ENCODE peak calls at places on chromosome 12, in six cellular contexts. One of them, this sample, is unnamed.

GRCh38 chr12:219891-220352 is 6.0 kb upstream of the SLC6A12 start:
- DNase-seq in BE2C: peak
- DNase-seq in breast epithelium: no peak
- DNase-seq in aorta: peak
- DNase-seq in A549: peak
- DNase-seq in body of pancreas: peak
- DNase-seq in this sample: no peak

GRCh38 chr12:93111791-93112208 is 182.7 kb upstream of the EEA1 start:
- DNase-seq in BE2C: no peak
- DNase-seq in body of pancreas: no peak
- DNase-seq in breast epithelium: no peak
- DNase-seq in aorta: no peak
- DNase-seq in A549: no peak
- DNase-seq in this sample: no peak

GRCh38 chr12:6772331-6772695 is at the start of gene LAG3:
- DNase-seq in A549: no peak
- DNase-seq in aorta: no peak
- DNase-seq in BE2C: no peak
- DNase-seq in breast epithelium: no peak
- DNase-seq in body of pancreas: no peak
- DNase-seq in this sample: no peak

GRCh38 chr12:46933947-46934346 is 108.2 kb upstream of the SLC38A4 start:
- DNase-seq in aorta: no peak
- DNase-seq in BE2C: no peak
- DNase-seq in breast epithelium: no peak
- DNase-seq in A549: peak
- DNase-seq in body of pancreas: no peak
- DNase-seq in this sample: no peak

GRCh38 chr12:29616664-29617409 is 119.4 kb upstream of the OVCH1 start:
- DNase-seq in BE2C: no peak
- DNase-seq in aorta: no peak
- DNase-seq in breast epithelium: no peak
- DNase-seq in A549: no peak
- DNase-seq in body of pancreas: no peak
- DNase-seq in this sample: no peak

GRCh38 chr12:27826076-27826475 is 46.0 kb upstream of the MANSC4 start:
- DNase-seq in A549: no peak
- DNase-seq in BE2C: no peak
- DNase-seq in breast epithelium: no peak
- DNase-seq in aorta: no peak
- DNase-seq in body of pancreas: no peak
- DNase-seq in this sample: no peak

GRCh38 chr12:70652451-70652850 is 15.2 kb upstream of the PTPRB start:
- DNase-seq in BE2C: no peak
- DNase-seq in A549: no peak
- DNase-seq in body of pancreas: no peak
- DNase-seq in breast epithelium: no peak
- DNase-seq in aorta: no peak
- DNase-seq in this sample: no peak

GRCh38 chr12:28057856-28058615 is 85.5 kb upstream of the PTHLH start:
- DNase-seq in breast epithelium: no peak
- DNase-seq in body of pancreas: no peak
- DNase-seq in A549: no peak
- DNase-seq in aorta: no peak
- DNase-seq in BE2C: no peak
- DNase-seq in this sample: no peak

GRCh38 chr12:89733579-89734201 is 25.1 kb upstream of the ATP2B1 start:
- DNase-seq in A549: no peak
- DNase-seq in BE2C: no peak
- DNase-seq in body of pancreas: no peak
- DNase-seq in aorta: no peak
- DNase-seq in breast epithelium: no peak
- DNase-seq in this sample: no peak

GRCh38 chr12:105554223-105554678 is 223.8 kb downstream of the C12orf75 start:
- DNase-seq in BE2C: no peak
- DNase-seq in A549: no peak
- DNase-seq in aorta: no peak
- DNase-seq in breast epithelium: no peak
- DNase-seq in body of pancreas: no peak
- DNase-seq in this sample: no peak

GRCh38 chr12:24922109-24922508 is 26.8 kb downstream of the BCAT1 start:
- DNase-seq in BE2C: no peak
- DNase-seq in aorta: no peak
- DNase-seq in A549: no peak
- DNase-seq in breast epithelium: no peak
- DNase-seq in body of pancreas: no peak
- DNase-seq in this sample: no peak

GRCh38 chr12:123660328-123660727 is 10.6 kb upstream of the TCTN2 start:
- DNase-seq in body of pancreas: no peak
- DNase-seq in aorta: no peak
- DNase-seq in A549: peak
- DNase-seq in BE2C: no peak
- DNase-seq in breast epithelium: no peak
- DNase-seq in this sample: no peak

GRCh38 chr12:124194521-124195225 is 100.2 kb upstream of the RFLNA start:
- DNase-seq in BE2C: peak
- DNase-seq in body of pancreas: no peak
- DNase-seq in A549: no peak
- DNase-seq in breast epithelium: no peak
- DNase-seq in aorta: no peak
- DNase-seq in this sample: no peak

GRCh38 chr12:91854725-91855124 is 290.9 kb downstream of the BTG1 start:
- DNase-seq in A549: no peak
- DNase-seq in body of pancreas: no peak
- DNase-seq in breast epithelium: no peak
- DNase-seq in BE2C: no peak
- DNase-seq in aorta: no peak
- DNase-seq in this sample: no peak

GRCh38 chr12:11797317-11797913 is 147.9 kb downstream of the ETV6 start:
- DNase-seq in breast epithelium: peak
- DNase-seq in body of pancreas: no peak
- DNase-seq in BE2C: no peak
- DNase-seq in A549: no peak
- DNase-seq in aorta: no peak
- DNase-seq in this sample: no peak

GRCh38 chr12:63410197-63410596 is 258.1 kb downstream of the DPY19L2 start:
- DNase-seq in body of pancreas: no peak
- DNase-seq in A549: no peak
- DNase-seq in BE2C: no peak
- DNase-seq in aorta: no peak
- DNase-seq in breast epithelium: no peak
- DNase-seq in this sample: no peak

GRCh38 chr12:53120685-53121525 is 17.6 kb downstream of the SOAT2 start:
- DNase-seq in BE2C: no peak
- DNase-seq in aorta: no peak
- DNase-seq in body of pancreas: no peak
- DNase-seq in A549: no peak
- DNase-seq in breast epithelium: no peak
- DNase-seq in this sample: no peak

GRCh38 chr12:9754984-9755383 is 5.7 kb downstream of the CD69 start:
- DNase-seq in A549: no peak
- DNase-seq in aorta: no peak
- DNase-seq in breast epithelium: no peak
- DNase-seq in body of pancreas: no peak
- DNase-seq in BE2C: no peak
- DNase-seq in this sample: no peak

GRCh38 chr12:68932701-68933563 is at the start of gene CPM:
- DNase-seq in A549: peak
- DNase-seq in BE2C: peak
- DNase-seq in breast epithelium: peak
- DNase-seq in aorta: peak
- DNase-seq in body of pancreas: peak
- DNase-seq in this sample: no peak

GRCh38 chr12:65232490-65233077 is 45.9 kb upstream of the MSRB3 start:
- DNase-seq in breast epithelium: no peak
- DNase-seq in A549: peak
- DNase-seq in body of pancreas: no peak
- DNase-seq in aorta: no peak
- DNase-seq in BE2C: no peak
- DNase-seq in this sample: no peak

GRCh38 chr12:43338848-43339526 is 213.0 kb downstream of the ADAMTS20 start:
- DNase-seq in BE2C: peak
- DNase-seq in body of pancreas: no peak
- DNase-seq in A549: peak
- DNase-seq in aorta: no peak
- DNase-seq in breast epithelium: no peak
- DNase-seq in this sample: no peak

GRCh38 chr12:27575780-27576154 is 51.8 kb downstream of the PPFIBP1 start:
- DNase-seq in body of pancreas: no peak
- DNase-seq in A549: no peak
- DNase-seq in aorta: no peak
- DNase-seq in BE2C: no peak
- DNase-seq in breast epithelium: no peak
- DNase-seq in this sample: no peak

GRCh38 chr12:116534341-116535121 is 24.6 kb upstream of the MAP1LC3B2 start:
- DNase-seq in body of pancreas: no peak
- DNase-seq in breast epithelium: peak
- DNase-seq in A549: no peak
- DNase-seq in BE2C: peak
- DNase-seq in aorta: no peak
- DNase-seq in this sample: no peak

GRCh38 chr12:131123817-131124216 is 170.1 kb downstream of the ADGRD1 start:
- DNase-seq in BE2C: no peak
- DNase-seq in breast epithelium: no peak
- DNase-seq in A549: no peak
- DNase-seq in aorta: peak
- DNase-seq in body of pancreas: no peak
- DNase-seq in this sample: peak

GRCh38 chr12:19131020-19131431 is 1.5 kb downstream of the PLEKHA5 start:
- DNase-seq in BE2C: no peak
- DNase-seq in A549: peak
- DNase-seq in aorta: no peak
- DNase-seq in breast epithelium: peak
- DNase-seq in body of pancreas: peak
- DNase-seq in this sample: no peak

GRCh38 chr12:2009623-2010022 is 5.4 kb upstream of the DCP1B start:
- DNase-seq in aorta: no peak
- DNase-seq in A549: no peak
- DNase-seq in BE2C: no peak
- DNase-seq in body of pancreas: no peak
- DNase-seq in breast epithelium: no peak
- DNase-seq in this sample: no peak

GRCh38 chr12:2013527-2014223 is 9.4 kb upstream of the DCP1B start:
- DNase-seq in BE2C: peak
- DNase-seq in body of pancreas: no peak
- DNase-seq in breast epithelium: no peak
- DNase-seq in A549: no peak
- DNase-seq in aorta: no peak
- DNase-seq in this sample: no peak

GRCh38 chr12:2011641-2012607 is 7.7 kb upstream of the DCP1B start:
- DNase-seq in A549: no peak
- DNase-seq in BE2C: no peak
- DNase-seq in body of pancreas: no peak
- DNase-seq in aorta: no peak
- DNase-seq in breast epithelium: no peak
- DNase-seq in this sample: no peak

GRCh38 chr12:2016862-2017723 is 12.8 kb upstream of the DCP1B start:
- DNase-seq in BE2C: no peak
- DNase-seq in aorta: no peak
- DNase-seq in A549: no peak
- DNase-seq in body of pancreas: no peak
- DNase-seq in breast epithelium: no peak
- DNase-seq in this sample: no peak

DNA sequence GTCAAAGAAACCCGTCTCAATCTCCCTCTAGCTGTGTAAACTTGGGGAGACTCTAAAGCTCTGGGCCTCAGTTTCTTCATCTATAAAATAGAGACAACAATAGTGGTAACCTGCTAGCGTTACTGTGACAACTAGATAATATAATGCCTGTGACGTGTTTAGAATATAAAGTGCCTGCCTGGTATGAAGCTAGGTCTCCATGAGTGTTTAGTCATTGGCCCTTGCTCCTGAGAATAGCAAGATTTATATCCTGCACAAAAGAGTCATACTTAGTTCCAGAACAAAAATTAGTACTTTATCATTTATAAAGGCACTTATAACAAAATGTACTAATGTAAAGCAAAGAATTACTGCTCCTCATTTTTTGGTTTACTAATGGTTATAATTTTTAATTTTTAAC is 8.9 kb upstream of the DCP1B start:
- DNase-seq in aorta: no peak
- DNase-seq in BE2C: no peak
- DNase-seq in body of pancreas: no peak
- DNase-seq in A549: no peak
- DNase-seq in breast epithelium: no peak
- DNase-seq in this sample: no peak
- H3K4me3 ChIP-seq in aorta: no peak
- H3K4me3 ChIP-seq in BE2C: no peak
- H3K4me3 ChIP-seq in body of pancreas: no peak
- H3K4me3 ChIP-seq in A549: no peak
- H3K4me3 ChIP-seq in breast epithelium: no peak
- H3K4me3 ChIP-seq in this sample: no peak

GRCh38 chr12:60210756-60211155 is 614.9 kb downstream of the SLC16A7 start:
- DNase-seq in body of pancreas: no peak
- DNase-seq in breast epithelium: no peak
- DNase-seq in A549: no peak
- DNase-seq in BE2C: no peak
- DNase-seq in aorta: no peak
- DNase-seq in this sample: no peak
- H3K4me3 ChIP-seq in body of pancreas: no peak
- H3K4me3 ChIP-seq in breast epithelium: no peak
- H3K4me3 ChIP-seq in A549: no peak
- H3K4me3 ChIP-seq in BE2C: no peak
- H3K4me3 ChIP-seq in aorta: no peak
- H3K4me3 ChIP-seq in this sample: no peak

GRCh38 chr12:52046859-52047258 is 4.4 kb upstream of the NR4A1 start:
- DNase-seq in body of pancreas: no peak
- DNase-seq in A549: no peak
- DNase-seq in aorta: no peak
- DNase-seq in breast epithelium: no peak
- DNase-seq in BE2C: no peak
- DNase-seq in this sample: no peak

GRCh38 chr12:52045794-52046199 is 5.4 kb upstream of the NR4A1 start:
- DNase-seq in body of pancreas: no peak
- DNase-seq in aorta: no peak
- DNase-seq in A549: no peak
- DNase-seq in BE2C: no peak
- DNase-seq in breast epithelium: no peak
- DNase-seq in this sample: no peak

GRCh38 chr12:52042706-52043385 is 8.4 kb upstream of the NR4A1 start:
- DNase-seq in breast epithelium: no peak
- DNase-seq in aorta: no peak
- DNase-seq in BE2C: no peak
- DNase-seq in body of pancreas: no peak
- DNase-seq in A549: no peak
- DNase-seq in this sample: no peak

GRCh38 chr12:52043386-52044212 is 7.6 kb upstream of the NR4A1 start:
- DNase-seq in aorta: peak
- DNase-seq in breast epithelium: no peak
- DNase-seq in A549: no peak
- DNase-seq in body of pancreas: peak
- DNase-seq in BE2C: no peak
- DNase-seq in this sample: no peak

GRCh38 chr12:52044284-52044983 is 6.8 kb upstream of the NR4A1 start:
- DNase-seq in aorta: peak
- DNase-seq in BE2C: no peak
- DNase-seq in A549: no peak
- DNase-seq in body of pancreas: peak
- DNase-seq in breast epithelium: peak
- DNase-seq in this sample: peak
- H3K4me3 ChIP-seq in aorta: no peak
- H3K4me3 ChIP-seq in BE2C: no peak
- H3K4me3 ChIP-seq in A549: no peak
- H3K4me3 ChIP-seq in body of pancreas: no peak
- H3K4me3 ChIP-seq in breast epithelium: peak
- H3K4me3 ChIP-seq in this sample: peak

GRCh38 chr12:55637467-55637866 is 775 bp downstream of the OR10P1 start:
- DNase-seq in BE2C: no peak
- DNase-seq in aorta: no peak
- DNase-seq in breast epithelium: no peak
- DNase-seq in A549: no peak
- DNase-seq in body of pancreas: no peak
- DNase-seq in this sample: peak
- H3K4me3 ChIP-seq in BE2C: no peak
- H3K4me3 ChIP-seq in aorta: no peak
- H3K4me3 ChIP-seq in breast epithelium: no peak
- H3K4me3 ChIP-seq in A549: no peak
- H3K4me3 ChIP-seq in body of pancreas: no peak
- H3K4me3 ChIP-seq in this sample: no peak

This sample was measured in vagina.